ENCODE peak calls at places on chromosomes 5 and 9, in eight cellular contexts. One of them, this sample, is unnamed.

GRCh38 chr9:137087409-137087925 is 682 bp downstream of the MAN1B1 start:
- DNase-seq in lower lobe of right lung: no peak
- DNase-seq in T-helper 2 cell: no peak
- DNase-seq in activated CD8-positive, alpha-beta memory T cell treated with anti-CD3 and anti-CD28 coated beads for 24 hours: peak; percentile 78
- DNase-seq in nucleus accumbens: no peak
- DNase-seq in foreskin fibroblast: no peak
- DNase-seq in endothelial cell: no peak
- DNase-seq in nephron progenitor cell: no peak
- DNase-seq in this sample: no peak

GRCh38 chr9:93902051-93902779 is 52.9 kb downstream of the BARX1 start:
- DNase-seq in nephron progenitor cell: no peak
- DNase-seq in lower lobe of right lung: no peak
- DNase-seq in endothelial cell: no peak
- DNase-seq in nucleus accumbens: no peak
- DNase-seq in T-helper 2 cell: no peak
- DNase-seq in foreskin fibroblast: no peak
- DNase-seq in activated CD8-positive, alpha-beta memory T cell treated with anti-CD3 and anti-CD28 coated beads for 24 hours: peak; percentile 38
- DNase-seq in this sample: no peak

GRCh38 chr5:61089351-61089750 is 72.9 kb downstream of the SMIM15 start:
- DNase-seq in nucleus accumbens: no peak
- DNase-seq in lower lobe of right lung: no peak
- DNase-seq in nephron progenitor cell: no peak
- DNase-seq in foreskin fibroblast: no peak
- DNase-seq in T-helper 2 cell: no peak
- DNase-seq in endothelial cell: no peak
- DNase-seq in activated CD8-positive, alpha-beta memory T cell treated with anti-CD3 and anti-CD28 coated beads for 24 hours: no peak
- DNase-seq in this sample: no peak

GRCh38 chr5:101047181-101047580 is 144.1 kb upstream of the ST8SIA4 start:
- DNase-seq in nucleus accumbens: no peak
- DNase-seq in T-helper 2 cell: no peak
- DNase-seq in foreskin fibroblast: no peak
- DNase-seq in lower lobe of right lung: no peak
- DNase-seq in nephron progenitor cell: no peak
- DNase-seq in endothelial cell: no peak
- DNase-seq in activated CD8-positive, alpha-beta memory T cell treated with anti-CD3 and anti-CD28 coated beads for 24 hours: no peak
- DNase-seq in this sample: no peak

GRCh38 chr9:121021294-121021693 is 28.8 kb downstream of the C5 start:
- DNase-seq in T-helper 2 cell: no peak
- DNase-seq in activated CD8-positive, alpha-beta memory T cell treated with anti-CD3 and anti-CD28 coated beads for 24 hours: no peak
- DNase-seq in foreskin fibroblast: peak; percentile 21
- DNase-seq in endothelial cell: no peak
- DNase-seq in lower lobe of right lung: no peak
- DNase-seq in nephron progenitor cell: no peak
- DNase-seq in nucleus accumbens: peak; percentile 6
- DNase-seq in this sample: no peak

GRCh38 chr9:16262467-16263261 is 607.8 kb downstream of the BNC2 start:
- DNase-seq in foreskin fibroblast: no peak
- DNase-seq in nucleus accumbens: no peak
- DNase-seq in endothelial cell: no peak
- DNase-seq in nephron progenitor cell: no peak
- DNase-seq in activated CD8-positive, alpha-beta memory T cell treated with anti-CD3 and anti-CD28 coated beads for 24 hours: no peak
- DNase-seq in lower lobe of right lung: no peak
- DNase-seq in T-helper 2 cell: no peak
- DNase-seq in this sample: no peak

GRCh38 chr5:133675376-133676154 is 63.2 kb upstream of the FSTL4 start:
- DNase-seq in lower lobe of right lung: no peak
- DNase-seq in foreskin fibroblast: no peak
- DNase-seq in nucleus accumbens: no peak
- DNase-seq in T-helper 2 cell: no peak
- DNase-seq in activated CD8-positive, alpha-beta memory T cell treated with anti-CD3 and anti-CD28 coated beads for 24 hours: no peak
- DNase-seq in endothelial cell: no peak
- DNase-seq in nephron progenitor cell: no peak
- DNase-seq in this sample: peak; percentile 6

GRCh38 chr5:128356011-128356410 is 182.0 kb downstream of the FBN2 start:
- DNase-seq in endothelial cell: no peak
- DNase-seq in foreskin fibroblast: peak; percentile 12
- DNase-seq in T-helper 2 cell: no peak
- DNase-seq in nephron progenitor cell: no peak
- DNase-seq in lower lobe of right lung: no peak
- DNase-seq in nucleus accumbens: no peak
- DNase-seq in activated CD8-positive, alpha-beta memory T cell treated with anti-CD3 and anti-CD28 coated beads for 24 hours: no peak
- DNase-seq in this sample: no peak

GRCh38 chr5:52356311-52356918 is 431.3 kb upstream of the ITGA1 start:
- DNase-seq in endothelial cell: no peak
- DNase-seq in T-helper 2 cell: no peak
- DNase-seq in nephron progenitor cell: no peak
- DNase-seq in nucleus accumbens: no peak
- DNase-seq in foreskin fibroblast: no peak
- DNase-seq in activated CD8-positive, alpha-beta memory T cell treated with anti-CD3 and anti-CD28 coated beads for 24 hours: no peak
- DNase-seq in lower lobe of right lung: no peak
- DNase-seq in this sample: no peak

GRCh38 chr5:151141535-151141934 is 16.0 kb downstream of the ANXA6 start:
- DNase-seq in activated CD8-positive, alpha-beta memory T cell treated with anti-CD3 and anti-CD28 coated beads for 24 hours: peak; percentile 81
- DNase-seq in nephron progenitor cell: peak; percentile 37
- DNase-seq in T-helper 2 cell: no peak
- DNase-seq in lower lobe of right lung: no peak
- DNase-seq in nucleus accumbens: no peak
- DNase-seq in foreskin fibroblast: no peak
- DNase-seq in endothelial cell: no peak
- DNase-seq in this sample: peak; percentile 61

GRCh38 chr5:109656829-109657228 is 32.9 kb upstream of the MAN2A1 start:
- DNase-seq in endothelial cell: peak; percentile 10
- DNase-seq in nephron progenitor cell: no peak
- DNase-seq in lower lobe of right lung: peak; percentile 70
- DNase-seq in activated CD8-positive, alpha-beta memory T cell treated with anti-CD3 and anti-CD28 coated beads for 24 hours: no peak
- DNase-seq in T-helper 2 cell: no peak
- DNase-seq in foreskin fibroblast: peak; percentile 69
- DNase-seq in nucleus accumbens: peak; percentile 43
- DNase-seq in this sample: peak; percentile 55

GRCh38 chr9:2420488-2421056 is 201.0 kb upstream of the VLDLR start:
- DNase-seq in nephron progenitor cell: no peak
- DNase-seq in nucleus accumbens: no peak
- DNase-seq in T-helper 2 cell: no peak
- DNase-seq in activated CD8-positive, alpha-beta memory T cell treated with anti-CD3 and anti-CD28 coated beads for 24 hours: no peak
- DNase-seq in foreskin fibroblast: no peak
- DNase-seq in lower lobe of right lung: no peak
- DNase-seq in endothelial cell: no peak
- DNase-seq in this sample: no peak

GRCh38 chr5:146425023-146425422 is 22.1 kb upstream of the TCERG1 start:
- DNase-seq in endothelial cell: no peak
- DNase-seq in activated CD8-positive, alpha-beta memory T cell treated with anti-CD3 and anti-CD28 coated beads for 24 hours: no peak
- DNase-seq in nephron progenitor cell: no peak
- DNase-seq in nucleus accumbens: no peak
- DNase-seq in lower lobe of right lung: no peak
- DNase-seq in foreskin fibroblast: no peak
- DNase-seq in T-helper 2 cell: no peak
- DNase-seq in this sample: no peak

GRCh38 chr5:176787676-176788075 is 22.7 kb upstream of the UNC5A start:
- DNase-seq in nephron progenitor cell: no peak
- DNase-seq in T-helper 2 cell: no peak
- DNase-seq in activated CD8-positive, alpha-beta memory T cell treated with anti-CD3 and anti-CD28 coated beads for 24 hours: no peak
- DNase-seq in nucleus accumbens: no peak
- DNase-seq in foreskin fibroblast: no peak
- DNase-seq in endothelial cell: no peak
- DNase-seq in lower lobe of right lung: no peak
- DNase-seq in this sample: no peak

GRCh38 chr9:96660693-96661248 is 5.7 kb upstream of the PRXL2C start:
- DNase-seq in T-helper 2 cell: no peak
- DNase-seq in lower lobe of right lung: no peak
- DNase-seq in foreskin fibroblast: no peak
- DNase-seq in endothelial cell: no peak
- DNase-seq in nephron progenitor cell: no peak
- DNase-seq in nucleus accumbens: no peak
- DNase-seq in activated CD8-positive, alpha-beta memory T cell treated with anti-CD3 and anti-CD28 coated beads for 24 hours: no peak
- DNase-seq in this sample: no peak

GRCh38 chr5:94694671-94695070 is 76.2 kb downstream of the SLF1 start:
- DNase-seq in activated CD8-positive, alpha-beta memory T cell treated with anti-CD3 and anti-CD28 coated beads for 24 hours: no peak
- DNase-seq in lower lobe of right lung: no peak
- DNase-seq in endothelial cell: no peak
- DNase-seq in nephron progenitor cell: no peak
- DNase-seq in foreskin fibroblast: no peak
- DNase-seq in T-helper 2 cell: no peak
- DNase-seq in nucleus accumbens: no peak
- DNase-seq in this sample: no peak

GRCh38 chr5:116765441-116765840 is 190.8 kb upstream of the SEMA6A start:
- DNase-seq in nucleus accumbens: no peak
- DNase-seq in foreskin fibroblast: no peak
- DNase-seq in lower lobe of right lung: no peak
- DNase-seq in nephron progenitor cell: no peak
- DNase-seq in T-helper 2 cell: no peak
- DNase-seq in activated CD8-positive, alpha-beta memory T cell treated with anti-CD3 and anti-CD28 coated beads for 24 hours: no peak
- DNase-seq in endothelial cell: no peak
- DNase-seq in this sample: no peak

GRCh38 chr9:7676757-7677156 is 122.8 kb downstream of the DMAC1 start:
- DNase-seq in T-helper 2 cell: no peak
- DNase-seq in nephron progenitor cell: no peak
- DNase-seq in foreskin fibroblast: no peak
- DNase-seq in nucleus accumbens: no peak
- DNase-seq in endothelial cell: no peak
- DNase-seq in lower lobe of right lung: no peak
- DNase-seq in activated CD8-positive, alpha-beta memory T cell treated with anti-CD3 and anti-CD28 coated beads for 24 hours: no peak
- DNase-seq in this sample: no peak

GRCh38 chr9:111962021-111962420 is 65.4 kb downstream of the UGCG start:
- DNase-seq in nucleus accumbens: no peak
- DNase-seq in foreskin fibroblast: no peak
- DNase-seq in T-helper 2 cell: no peak
- DNase-seq in endothelial cell: no peak
- DNase-seq in nephron progenitor cell: no peak
- DNase-seq in activated CD8-positive, alpha-beta memory T cell treated with anti-CD3 and anti-CD28 coated beads for 24 hours: no peak
- DNase-seq in lower lobe of right lung: no peak
- DNase-seq in this sample: no peak

GRCh38 chr5:154732212-154732611 is 23.0 kb upstream of the LARP1 start:
- DNase-seq in T-helper 2 cell: no peak
- DNase-seq in endothelial cell: no peak
- DNase-seq in foreskin fibroblast: no peak
- DNase-seq in activated CD8-positive, alpha-beta memory T cell treated with anti-CD3 and anti-CD28 coated beads for 24 hours: no peak
- DNase-seq in nucleus accumbens: no peak
- DNase-seq in lower lobe of right lung: no peak
- DNase-seq in nephron progenitor cell: no peak
- DNase-seq in this sample: no peak

GRCh38 chr5:149664083-149664482 is 66.0 kb upstream of the PPARGC1B start:
- DNase-seq in nucleus accumbens: no peak
- DNase-seq in lower lobe of right lung: no peak
- DNase-seq in foreskin fibroblast: no peak
- DNase-seq in endothelial cell: no peak
- DNase-seq in nephron progenitor cell: no peak
- DNase-seq in activated CD8-positive, alpha-beta memory T cell treated with anti-CD3 and anti-CD28 coated beads for 24 hours: peak; percentile 1
- DNase-seq in T-helper 2 cell: no peak
- DNase-seq in this sample: no peak

GRCh38 chr5:165999693-166000092 is 2291.8 kb upstream of the WWC1 start:
- DNase-seq in activated CD8-positive, alpha-beta memory T cell treated with anti-CD3 and anti-CD28 coated beads for 24 hours: no peak
- DNase-seq in nephron progenitor cell: no peak
- DNase-seq in foreskin fibroblast: no peak
- DNase-seq in nucleus accumbens: no peak
- DNase-seq in lower lobe of right lung: no peak
- DNase-seq in endothelial cell: no peak
- DNase-seq in T-helper 2 cell: no peak
- DNase-seq in this sample: no peak

GRCh38 chr5:42745426-42745825 is 11.2 kb upstream of the CCDC152 start:
- DNase-seq in activated CD8-positive, alpha-beta memory T cell treated with anti-CD3 and anti-CD28 coated beads for 24 hours: no peak
- DNase-seq in T-helper 2 cell: no peak
- DNase-seq in nephron progenitor cell: peak; percentile 16
- DNase-seq in foreskin fibroblast: no peak
- DNase-seq in endothelial cell: peak; percentile 51
- DNase-seq in lower lobe of right lung: no peak
- DNase-seq in nucleus accumbens: peak; percentile 0
- DNase-seq in this sample: no peak

GRCh38 chr9:77911928-77912327 is 119.7 kb downstream of the GNAQ start:
- DNase-seq in activated CD8-positive, alpha-beta memory T cell treated with anti-CD3 and anti-CD28 coated beads for 24 hours: no peak
- DNase-seq in lower lobe of right lung: no peak
- DNase-seq in nephron progenitor cell: no peak
- DNase-seq in nucleus accumbens: no peak
- DNase-seq in endothelial cell: no peak
- DNase-seq in foreskin fibroblast: no peak
- DNase-seq in T-helper 2 cell: no peak
- DNase-seq in this sample: no peak

GRCh38 chr5:34652916-34653315 is 3.2 kb upstream of the RAI14 start:
- DNase-seq in T-helper 2 cell: no peak
- DNase-seq in foreskin fibroblast: peak; percentile 72
- DNase-seq in nephron progenitor cell: no peak
- DNase-seq in activated CD8-positive, alpha-beta memory T cell treated with anti-CD3 and anti-CD28 coated beads for 24 hours: no peak
- DNase-seq in endothelial cell: no peak
- DNase-seq in lower lobe of right lung: no peak
- DNase-seq in nucleus accumbens: no peak
- DNase-seq in this sample: no peak

GRCh38 chr9:129359871-129360536 is 181.9 kb upstream of the IER5L start:
- DNase-seq in nephron progenitor cell: no peak
- DNase-seq in lower lobe of right lung: no peak
- DNase-seq in T-helper 2 cell: no peak
- DNase-seq in nucleus accumbens: no peak
- DNase-seq in endothelial cell: no peak
- DNase-seq in foreskin fibroblast: no peak
- DNase-seq in activated CD8-positive, alpha-beta memory T cell treated with anti-CD3 and anti-CD28 coated beads for 24 hours: no peak
- DNase-seq in this sample: no peak

GRCh38 chr5:28603869-28604268 is 1565.5 kb upstream of the CDH9 start:
- DNase-seq in nucleus accumbens: no peak
- DNase-seq in lower lobe of right lung: no peak
- DNase-seq in T-helper 2 cell: no peak
- DNase-seq in endothelial cell: no peak
- DNase-seq in foreskin fibroblast: no peak
- DNase-seq in nephron progenitor cell: no peak
- DNase-seq in activated CD8-positive, alpha-beta memory T cell treated with anti-CD3 and anti-CD28 coated beads for 24 hours: no peak
- DNase-seq in this sample: no peak

GRCh38 chr5:72917371-72917776 is 38.5 kb upstream of the FCHO2 start:
- DNase-seq in nephron progenitor cell: no peak
- DNase-seq in T-helper 2 cell: no peak
- DNase-seq in activated CD8-positive, alpha-beta memory T cell treated with anti-CD3 and anti-CD28 coated beads for 24 hours: no peak
- DNase-seq in foreskin fibroblast: no peak
- DNase-seq in nucleus accumbens: no peak
- DNase-seq in lower lobe of right lung: no peak
- DNase-seq in endothelial cell: no peak
- DNase-seq in this sample: no peak

GRCh38 chr5:167448376-167448775 is 843.1 kb upstream of the WWC1 start:
- DNase-seq in activated CD8-positive, alpha-beta memory T cell treated with anti-CD3 and anti-CD28 coated beads for 24 hours: no peak
- DNase-seq in T-helper 2 cell: no peak
- DNase-seq in foreskin fibroblast: no peak
- DNase-seq in nephron progenitor cell: no peak
- DNase-seq in lower lobe of right lung: no peak
- DNase-seq in nucleus accumbens: no peak
- DNase-seq in endothelial cell: no peak
- DNase-seq in this sample: no peak

GRCh38 chr5:15014809-15015208 is 143.2 kb upstream of the ANKH start:
- DNase-seq in foreskin fibroblast: no peak
- DNase-seq in activated CD8-positive, alpha-beta memory T cell treated with anti-CD3 and anti-CD28 coated beads for 24 hours: no peak
- DNase-seq in nucleus accumbens: no peak
- DNase-seq in endothelial cell: no peak
- DNase-seq in T-helper 2 cell: no peak
- DNase-seq in lower lobe of right lung: no peak
- DNase-seq in nephron progenitor cell: no peak
- DNase-seq in this sample: no peak

GRCh38 chr9:135241381-135242380 is 154.2 kb downstream of the OLFM1 start:
- DNase-seq in foreskin fibroblast: no peak
- DNase-seq in T-helper 2 cell: peak; percentile 5
- DNase-seq in activated CD8-positive, alpha-beta memory T cell treated with anti-CD3 and anti-CD28 coated beads for 24 hours: no peak
- DNase-seq in nephron progenitor cell: no peak
- DNase-seq in nucleus accumbens: no peak
- DNase-seq in endothelial cell: peak; percentile 37
- DNase-seq in lower lobe of right lung: peak; percentile 40
- DNase-seq in this sample: no peak

GRCh38 chr5:101012880-101013279 is 109.8 kb upstream of the ST8SIA4 start:
- DNase-seq in lower lobe of right lung: no peak
- DNase-seq in T-helper 2 cell: no peak
- DNase-seq in endothelial cell: no peak
- DNase-seq in nephron progenitor cell: no peak
- DNase-seq in activated CD8-positive, alpha-beta memory T cell treated with anti-CD3 and anti-CD28 coated beads for 24 hours: no peak
- DNase-seq in foreskin fibroblast: no peak
- DNase-seq in nucleus accumbens: no peak
- DNase-seq in this sample: no peak

GRCh38 chr5:109750407-109750806 is 60.7 kb downstream of the MAN2A1 start:
- DNase-seq in nucleus accumbens: no peak
- DNase-seq in lower lobe of right lung: no peak
- DNase-seq in foreskin fibroblast: no peak
- DNase-seq in activated CD8-positive, alpha-beta memory T cell treated with anti-CD3 and anti-CD28 coated beads for 24 hours: no peak
- DNase-seq in nephron progenitor cell: no peak
- DNase-seq in T-helper 2 cell: no peak
- DNase-seq in endothelial cell: no peak
- DNase-seq in this sample: no peak

GRCh38 chr9:86300701-86301100 is 18.4 kb upstream of the ISCA1 start:
- DNase-seq in nucleus accumbens: no peak
- DNase-seq in endothelial cell: no peak
- DNase-seq in lower lobe of right lung: no peak
- DNase-seq in nephron progenitor cell: no peak
- DNase-seq in T-helper 2 cell: no peak
- DNase-seq in foreskin fibroblast: no peak
- DNase-seq in activated CD8-positive, alpha-beta memory T cell treated with anti-CD3 and anti-CD28 coated beads for 24 hours: no peak
- DNase-seq in this sample: no peak

This sample was measured in activated CD4-positive, alpha-beta memory T cell treated with anti-CD3 and anti-CD28 coated beads, Interleukin-2, amount 10 ng/mL, durations not matched to agents 7 days and 5 days.